ENCODE peak calls at places on chromosomes 5 and 9, in five cellular contexts. E is WTC11, M is endothelial cell of umbilical vein, W is A549, A is HepG2. V is an unnamed sample.

GRCh38 chr5:91224459-91224858 is 158.7 kb downstream of the ARRDC3 start:
- DNase-seq in A (no peak), E (no peak), M (no peak), W (no peak), V (no peak)

GRCh38 chr5:115898656-115899055 is 56.9 kb downstream of the AP3S1 start:
- DNase-seq in A (no peak), M (no peak), E (no peak), W (no peak), V (no peak)

GRCh38 chr5:93583799-93584530 is 943 bp downstream of the NR2F1 start:
- DNase-seq in E (peak), M (peak), A (peak), W (peak), V (no peak)

GRCh38 chr9:108469654-108470053 is 386.1 kb downstream of the ACTL7B start:
- DNase-seq in A (no peak), M (peak), W (no peak), E (no peak), V (no peak)

GRCh38 chr9:135908334-135909204 is 1.2 kb upstream of the CAMSAP1 start:
- DNase-seq in M (peak), E (no peak), W (no peak), A (no peak), V (no peak)

GRCh38 chr9:128911529-128912035 is 9.2 kb upstream of the PHYHD1 start:
- DNase-seq in M (peak), E (no peak), W (peak), A (peak), V (peak)

GRCh38 chr5:58918015-58918729 is 335.3 kb downstream of the RAB3C start:
- DNase-seq in E (no peak), W (no peak), A (no peak), M (no peak), V (no peak)

GRCh38 chr5:124866355-124867063 is 120.1 kb upstream of the ZNF608 start:
- DNase-seq in M (no peak), E (no peak), A (no peak), W (no peak), V (no peak)

GRCh38 chr5:108148715-108149139 is 233.2 kb downstream of the FBXL17 start:
- DNase-seq in W (peak), A (peak), M (peak), E (no peak), V (no peak)

GRCh38 chr9:72294952-72295351 is 70.1 kb downstream of the ZFAND5 start:
- DNase-seq in E (no peak), A (peak), W (peak), M (no peak), V (no peak)

GRCh38 chr5:126198509-126198908 is 224.7 kb upstream of the GRAMD2B start:
- DNase-seq in M (no peak), A (no peak), E (no peak), W (no peak), V (no peak)
- TF ChIP-seq JUN in M (no peak), A (no peak), E (no peak), W (no peak), V (no peak)

DNA sequence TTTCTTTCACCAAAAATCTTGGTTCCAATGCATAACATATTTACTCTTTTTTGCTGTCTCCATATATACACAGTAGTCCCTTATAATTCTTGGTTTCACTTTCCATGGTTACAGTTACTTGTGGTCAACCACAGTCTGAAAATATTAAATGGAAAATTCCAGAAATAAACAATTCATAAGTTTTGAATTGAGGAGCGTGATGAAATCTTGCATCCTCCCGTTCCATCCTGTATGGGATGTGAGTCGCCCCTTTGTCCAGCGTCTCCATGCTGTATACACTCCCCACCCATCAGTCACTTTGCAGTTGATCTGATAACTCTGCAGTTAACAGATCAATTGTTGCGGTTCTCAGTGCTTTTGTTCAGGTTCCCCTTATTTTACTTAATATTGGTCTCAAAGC is 11.5 kb upstream of the FAF2 start:
- DNase-seq in W (no peak), A (peak), M (peak), E (no peak), V (no peak)
- TF ChIP-seq JUN in W (no peak), A (no peak), M (no peak), E (no peak), V (no peak)

GRCh38 chr5:147204576-147204975 is 30.2 kb upstream of the STK32A start:
- DNase-seq in M (no peak), A (no peak), E (no peak), W (no peak), V (no peak)
- TF ChIP-seq JUN in M (no peak), A (no peak), E (no peak), W (no peak), V (no peak)

GRCh38 chr5:84272776-84273516 is 111.7 kb downstream of the EDIL3 start:
- DNase-seq in W (no peak), E (no peak), M (peak), A (no peak), V (no peak)
- TF ChIP-seq JUN in W (no peak), E (no peak), M (no peak), A (no peak), V (no peak)

GRCh38 chr5:148268556-148268955 is at the start of gene SPINK13:
- DNase-seq in W (peak), M (peak), A (peak), E (no peak), V (no peak)

GRCh38 chr5:148267972-148268371 is 622 bp upstream of the SPINK13 start:
- DNase-seq in M (no peak), A (no peak), W (no peak), E (no peak), V (no peak)
- TF ChIP-seq JUN in M (no peak), A (no peak), W (no peak), E (no peak), V (no peak)